ENCODE peak calls at places on chromosomes 7 and 10, in six cellular contexts. P is Peyer's patch, S is OCI-LY7, H is mammary epithelial cell, A is fibroblast of lung, Y is endothelial cell of umbilical vein. D is an unnamed sample.

GRCh38 chr7:136033413-136034031 is 56.4 kb upstream of the MTPN start:
- DNase-seq in P (no peak), H (no peak), S (no peak), Y (no peak), A (no peak), D (no peak)

GRCh38 chr10:93106631-93107072 is 33.0 kb downstream of the CYP26A1 start:
- DNase-seq in A (peak; percentile 44), P (no peak), Y (no peak), S (no peak), H (no peak), D (no peak)

GRCh38 chr7:149005427-149006344 is 22.6 kb downstream of the PDIA4 start:
- DNase-seq in A (peak; percentile 54), H (peak; percentile 23), S (peak; percentile 85), P (peak; percentile 81), Y (peak; percentile 65), D (peak; percentile 82)

GRCh38 chr7:37390149-37390548 is 58.5 kb downstream of the ELMO1 start:
- DNase-seq in P (no peak), Y (no peak), H (no peak), S (no peak), A (no peak), D (no peak)

GRCh38 chr10:96992721-96993120 is 160.6 kb downstream of the LCOR start:
- DNase-seq in Y (no peak), P (no peak), A (no peak), S (peak; percentile 18), H (no peak), D (no peak)

GRCh38 chr7:149284850-149285580 is 23.0 kb downstream of the ZNF783 start:
- DNase-seq in H (peak; percentile 75), A (peak; percentile 79), P (peak; percentile 97), S (peak; percentile 97), Y (peak; percentile 95), D (peak; percentile 99)

GRCh38 chr7:43642897-43643630 is 60.2 kb downstream of the STK17A start:
- DNase-seq in A (no peak), S (no peak), P (no peak), Y (no peak), H (no peak), D (no peak)

GRCh38 chr7:56105508-56105907 is 768 bp downstream of the CHCHD2 start:
- DNase-seq in Y (peak; percentile 69), P (no peak), H (peak; percentile 64), A (peak; percentile 89), S (peak; percentile 69), D (peak; percentile 58)

GRCh38 chr10:129521161-129522025 is 54.4 kb downstream of the MGMT start:
- DNase-seq in Y (no peak), P (no peak), S (no peak), A (no peak), H (no peak), D (no peak)

GRCh38 chr10:2460846-2461245 is 606.5 kb upstream of the PFKP start:
- DNase-seq in A (peak; percentile 45), Y (no peak), S (no peak), H (no peak), P (no peak), D (no peak)

GRCh38 chr10:96509017-96509641 is 4.6 kb downstream of the TLL2 start:
- DNase-seq in S (no peak), Y (no peak), H (peak; percentile 72), P (no peak), A (peak; percentile 95), D (no peak)

GRCh38 chr7:42972703-42973500 is 40.7 kb downstream of the MRPL32 start:
- DNase-seq in H (no peak), P (no peak), S (peak; percentile 30), Y (peak; percentile 92), A (peak; percentile 99), D (peak; percentile 60)

GRCh38 chr7:100890640-100891521 is 1.4 kb upstream of the UFSP1 start:
- DNase-seq in A (no peak), H (no peak), P (no peak), S (no peak), Y (no peak), D (no peak)

GRCh38 chr7:91083855-91084644 is 180.2 kb upstream of the FZD1 start:
- DNase-seq in H (no peak), Y (peak; percentile 42), A (no peak), S (no peak), P (no peak), D (no peak)

GRCh38 chr7:85184599-85185354 is 2.1 kb downstream of the SEMA3D start:
- DNase-seq in H (peak; percentile 19), Y (no peak), A (peak; percentile 47), S (no peak), P (no peak), D (no peak)

GRCh38 chr7:84162125-84162524 is 32.5 kb downstream of the SEMA3A start:
- DNase-seq in P (no peak), A (no peak), S (no peak), H (no peak), Y (no peak), D (no peak)

GRCh38 chr7:256461-256940 is 33.5 kb upstream of the FOXL3 start:
- DNase-seq in Y (no peak), P (no peak), H (no peak), A (no peak), S (no peak), D (no peak)

DNA sequence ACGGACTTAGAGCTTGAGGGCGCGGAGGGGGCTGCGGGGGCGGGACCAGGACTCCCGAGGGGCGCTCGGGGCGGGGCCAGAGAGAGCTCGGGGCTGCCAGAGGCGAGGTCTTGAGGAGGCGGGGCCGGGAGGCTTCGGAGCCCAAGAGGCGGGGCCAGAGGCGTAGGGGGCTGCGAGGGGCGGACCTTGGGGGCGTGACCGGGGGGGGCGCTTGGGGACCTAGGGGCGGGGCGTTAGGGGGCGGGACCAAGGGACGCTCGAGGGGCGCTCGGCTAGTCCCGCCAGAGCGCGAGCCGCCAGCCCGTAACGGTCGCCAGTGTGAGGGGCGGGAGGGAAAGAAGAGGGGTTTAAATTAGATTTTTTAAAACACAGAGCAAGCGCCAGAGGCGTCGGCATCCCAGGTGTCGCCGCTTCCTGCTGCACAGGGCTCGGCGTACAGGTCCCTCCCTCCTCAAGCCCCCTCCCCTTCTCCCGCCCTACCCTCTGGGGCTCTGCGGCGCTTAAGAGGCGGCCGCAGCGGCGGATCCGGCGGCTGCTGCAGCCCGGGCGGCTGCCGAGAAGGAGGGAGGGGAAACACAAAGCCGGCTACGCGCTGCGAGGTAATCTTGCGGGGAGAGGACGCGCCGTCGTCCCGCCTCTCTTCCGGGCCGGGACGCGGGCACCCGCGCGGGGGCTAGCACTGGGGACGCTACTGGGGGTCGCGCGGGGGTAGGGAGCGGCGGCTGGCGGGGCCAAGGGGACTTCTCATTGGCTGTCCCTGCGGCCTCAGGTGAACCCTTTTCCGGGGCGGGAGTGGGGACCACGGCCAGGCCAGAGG is at the start of gene ADD3:
- DNase-seq in S (peak; percentile 97), Y (peak; percentile 91), A (peak; percentile 91), H (peak; percentile 69), P (peak; percentile 98), D (peak; percentile 87)
- H3K4me1 ChIP-seq in S (peaks cover 62% of the 10 kb centered on the region), Y (peaks cover 18% of the 10 kb centered on the region), A (peaks cover 4% of the 10 kb centered on the region), H (peaks cover 30% of the 10 kb centered on the region), P (peaks cover 22% of the 10 kb centered on the region), D (peaks cover 59% of the 10 kb centered on the region)

GRCh38 chr7:103937680-103938079 is 51.8 kb downstream of the RELN start:
- DNase-seq in H (no peak), P (no peak), A (no peak), S (no peak), Y (no peak), D (no peak)

GRCh38 chr7:103929808-103930415 is 59.5 kb downstream of the RELN start:
- DNase-seq in Y (no peak), P (no peak), H (peak; percentile 37), S (no peak), A (no peak), D (no peak)

GRCh38 chr7:103936558-103936957 is 52.9 kb downstream of the RELN start:
- DNase-seq in A (no peak), H (no peak), S (no peak), P (no peak), Y (no peak), D (no peak)

GRCh38 chr7:103932389-103932788 is 57.1 kb downstream of the RELN start:
- DNase-seq in H (no peak), A (no peak), P (no peak), Y (no peak), S (no peak), D (no peak)

DNA sequence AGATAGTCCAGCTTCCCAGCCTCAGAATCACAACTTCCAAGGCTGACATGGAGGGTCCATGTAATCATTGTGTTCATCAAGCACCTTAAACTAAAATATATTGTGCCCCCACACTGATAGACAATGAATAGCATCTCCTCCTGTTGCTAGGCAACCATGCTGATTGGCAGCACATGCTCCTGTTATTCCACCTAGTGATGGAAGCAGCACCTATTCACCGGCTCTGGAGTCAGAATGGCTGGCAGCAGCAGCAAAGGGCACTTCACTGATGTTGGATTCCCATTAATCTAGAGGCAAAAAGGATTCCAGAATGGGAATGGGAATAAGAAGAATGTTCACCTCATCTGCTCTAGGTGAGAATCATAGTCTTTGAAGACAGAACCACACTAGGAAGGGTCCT is 55.0 kb downstream of the RELN start:
- DNase-seq in P (no peak), A (no peak), Y (no peak), S (no peak), H (no peak), D (no peak)
- H3K27ac ChIP-seq in P (no peak overlapping the region), A (no peak overlapping the region), Y (no peak overlapping the region), S (no peak overlapping the region), H (no peak overlapping the region), D (no peak overlapping the region)

GRCh38 chr7:32259917-32260596 is 189.8 kb upstream of the PDE1C start:
- DNase-seq in H (no peak), S (no peak), P (no peak), Y (no peak), A (no peak), D (peak; percentile 43)

GRCh38 chr7:32266932-32267475 is 196.8 kb upstream of the PDE1C start:
- DNase-seq in P (no peak), A (no peak), Y (no peak), S (no peak), H (no peak), D (no peak)

GRCh38 chr7:32264667-32265284 is 194.6 kb upstream of the PDE1C start:
- DNase-seq in H (no peak), A (no peak), Y (no peak), P (no peak), S (no peak), D (no peak)

GRCh38 chr7:32257632-32258031 is 187.4 kb upstream of the PDE1C start:
- DNase-seq in S (no peak), Y (no peak), H (no peak), A (no peak), P (no peak), D (no peak)

GRCh38 chr7:32262315-32262714 is 192.1 kb upstream of the PDE1C start:
- DNase-seq in P (no peak), Y (no peak), H (no peak), A (no peak), S (no peak), D (no peak)
- TF ChIP-seq CTCF in P (no peak), Y (no peak), H (no peak), A (no peak), S (no peak), D (no peak)

GRCh38 chr7:2520808-2521146 is 1.2 kb downstream of the LFNG start:
- DNase-seq in Y (no peak), H (no peak), P (no peak), S (no peak), A (no peak), D (peak; percentile 33)

GRCh38 chr7:2520131-2520807 is 695 bp downstream of the LFNG start:
- DNase-seq in S (no peak), A (no peak), P (peak; percentile 59), H (peak; percentile 43), Y (no peak), D (peak; percentile 68)

GRCh38 chr7:2518101-2518500 is 1.5 kb upstream of the LFNG start:
- DNase-seq in H (no peak), P (no peak), Y (no peak), S (no peak), A (no peak), D (no peak)

GRCh38 chr7:2518737-2519118 is 846 bp upstream of the LFNG start:
- DNase-seq in H (no peak), P (no peak), A (no peak), Y (no peak), S (no peak), D (no peak)

GRCh38 chr7:2519119-2519930 is at the start of gene LFNG:
- DNase-seq in S (peak; percentile 88), Y (peak; percentile 82), A (peak; percentile 91), H (peak; percentile 86), P (peak; percentile 94), D (peak; percentile 93)
- H3K4me1 ChIP-seq in S (peaks cover 32% of the 10 kb centered on the region), Y (peaks cover 38% of the 10 kb centered on the region), A (peaks cover 31% of the 10 kb centered on the region), H (peaks cover 61% of the 10 kb centered on the region), P (peaks cover 39% of the 10 kb centered on the region), D (peaks cover 48% of the 10 kb centered on the region)

D was measured in body of pancreas.